ENCODE peak calls at places on chromosomes 11 and 22, in eight cellular contexts. H is MM.1S, I is ovary, G is hepatocyte, U is endodermal cell, P is HL-60, A is pancreas, Z is psoas muscle. L is an unnamed sample.

GRCh38 chr11:40689823-40690222 is 769.6 kb downstream of the LRRC4C start:
- DNase-seq in A (no peak), G (no peak), I (no peak), Z (no peak), U (no peak), H (no peak), P (no peak), L (no peak)

GRCh38 chr11:11813288-11813962 is 28.3 kb upstream of the USP47 start:
- DNase-seq in H (no peak), U (no peak), G (peak; percentile 82), A (no peak), I (no peak), P (no peak), Z (no peak), L (peak; percentile 81)

GRCh38 chr11:71080239-71081097 is 171.9 kb downstream of the SHANK2 start:
- DNase-seq in P (peak; percentile 62), I (no peak), Z (no peak), A (no peak), H (peak; percentile 65), G (peak; percentile 82), U (peak; percentile 93), L (peak; percentile 2)

GRCh38 chr11:112718483-112718882 is 242.7 kb upstream of the NCAM1 start:
- DNase-seq in H (no peak), U (no peak), P (no peak), I (no peak), Z (no peak), A (no peak), G (no peak), L (no peak)

GRCh38 chr22:49979587-49980264 is 19.2 kb downstream of the PIM3 start:
- DNase-seq in Z (peak; percentile 47), H (peak; percentile 70), U (peak; percentile 79), A (no peak), G (peak; percentile 29), I (no peak), P (no peak), L (no peak)

GRCh38 chr11:1165256-1166041 is 7.7 kb downstream of the MUC5AC start:
- DNase-seq in P (no peak), U (peak; percentile 38), A (peak; percentile 62), I (no peak), H (no peak), G (no peak), Z (peak; percentile 47), L (no peak)

GRCh38 chr11:118406599-118407166 is 5.3 kb downstream of the ATP5MG start:
- DNase-seq in P (no peak), A (no peak), Z (no peak), I (no peak), G (no peak), U (no peak), H (no peak), L (no peak)

GRCh38 chr11:16262645-16262955 is 93.7 kb downstream of the SOX6 start:
- DNase-seq in U (no peak), P (no peak), H (no peak), A (no peak), G (no peak), I (no peak), Z (no peak), L (no peak)

GRCh38 chr11:129317564-129317963 is 58.1 kb upstream of the BARX2 start:
- DNase-seq in A (no peak), G (peak; percentile 42), I (no peak), P (no peak), U (no peak), Z (no peak), H (no peak), L (no peak)

GRCh38 chr11:12724301-12725046 is 50.3 kb downstream of the TEAD1 start:
- DNase-seq in H (no peak), P (no peak), Z (peak; percentile 66), U (peak; percentile 93), G (peak; percentile 93), I (peak; percentile 91), A (no peak), L (peak; percentile 83)

GRCh38 chr11:45269678-45270077 is 16.5 kb downstream of the SYT13 start:
- DNase-seq in G (no peak), A (no peak), I (no peak), Z (no peak), H (no peak), U (no peak), P (no peak), L (no peak)

GRCh38 chr11:45265963-45266692 is 20.0 kb downstream of the SYT13 start:
- DNase-seq in G (no peak), H (no peak), I (no peak), Z (no peak), A (no peak), U (no peak), P (no peak), L (no peak)

GRCh38 chr11:45264839-45265515 is 21.2 kb downstream of the SYT13 start:
- DNase-seq in U (no peak), Z (no peak), H (no peak), I (no peak), A (no peak), P (no peak), G (peak; percentile 57), L (peak; percentile 39)

GRCh38 chr11:45267660-45268340 is 18.3 kb downstream of the SYT13 start:
- DNase-seq in Z (no peak), H (no peak), P (no peak), U (no peak), G (no peak), A (no peak), I (no peak), L (no peak)

GRCh38 chr11:45266693-45267451 is 19.3 kb downstream of the SYT13 start:
- DNase-seq in H (no peak), I (no peak), A (no peak), G (peak; percentile 45), Z (no peak), P (no peak), U (peak; percentile 88), L (no peak)
- TF ChIP-seq CTCF in H (peak; percentile 56), I (no peak), A (peak; percentile 13), G (peak; percentile 27), Z (no peak), P (no peak), U (peak; percentile 89), L (peak; percentile 10)

GRCh38 chr11:78419327-78419726 is 1.7 kb upstream of the GAB2 start:
- DNase-seq in A (no peak), G (peak; percentile 68), Z (peak; percentile 63), I (peak; percentile 81), P (peak; percentile 37), U (no peak), H (no peak), L (peak; percentile 96)

GRCh38 chr11:78418584-78419211 is 1.1 kb upstream of the GAB2 start:
- DNase-seq in Z (no peak), U (no peak), I (no peak), G (no peak), H (no peak), P (no peak), A (no peak), L (no peak)

GRCh38 chr11:78423241-78423640 is 5.6 kb upstream of the GAB2 start:
- DNase-seq in Z (no peak), G (no peak), U (no peak), H (no peak), A (no peak), P (no peak), I (no peak), L (no peak)

GRCh38 chr11:78420255-78420764 is 2.7 kb upstream of the GAB2 start:
- DNase-seq in P (no peak), Z (peak; percentile 72), I (peak; percentile 86), U (peak; percentile 78), G (peak; percentile 83), A (no peak), H (peak; percentile 43), L (peak; percentile 39)

DNA sequence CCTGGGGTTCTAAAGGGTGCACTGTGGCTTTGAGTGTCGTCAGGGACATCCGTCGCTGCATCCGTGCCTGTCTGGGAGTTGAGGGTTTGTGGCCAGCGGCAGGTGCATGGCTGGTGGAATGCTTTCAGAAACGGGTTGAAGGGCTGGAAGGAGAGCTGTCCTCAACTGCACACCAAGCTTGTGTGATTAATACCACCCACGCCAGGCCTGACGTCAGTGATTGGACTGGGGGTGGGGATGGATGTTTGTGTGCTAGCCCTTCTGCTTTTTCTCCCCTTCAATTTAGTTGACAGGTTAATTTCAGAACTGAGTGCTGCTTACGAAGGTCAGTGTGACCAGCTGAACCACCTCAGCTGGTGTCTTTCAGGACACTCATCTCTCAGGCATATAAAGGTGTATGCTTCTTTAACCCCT is 3.2 kb upstream of the GAB2 start:
- DNase-seq in Z (peak; percentile 58), P (no peak), U (no peak), I (peak; percentile 74), G (peak; percentile 47), A (peak; percentile 58), H (peak; percentile 65), L (no peak)
- H3K27ac ChIP-seq in Z (no peak overlapping the region), P (no peak overlapping the region), U (no peak overlapping the region), I (no peak overlapping the region), G (no peak overlapping the region), A (no peak overlapping the region), H (peak overlapping the region; percentile 87), L (peak overlapping the region; percentile 89)

GRCh38 chr22:39641660-39642059 is 71.1 kb downstream of the CACNA1I start:
- DNase-seq in U (no peak), P (no peak), A (no peak), G (no peak), H (no peak), Z (no peak), I (no peak), L (no peak)
- H3K27me3 ChIP-seq in U (no peaks in the 10 kb centered on the region), P (no peaks in the 10 kb centered on the region), A (no peaks in the 10 kb centered on the region), G (no peaks in the 10 kb centered on the region), H (peaks cover 44% of the 10 kb centered on the region), Z (no peaks in the 10 kb centered on the region), I (no peaks in the 10 kb centered on the region), L (peaks cover 33% of the 10 kb centered on the region)

GRCh38 chr22:22345781-22346180 is 101.2 kb downstream of the VPREB1 start:
- DNase-seq in I (no peak), A (no peak), Z (no peak), H (no peak), G (no peak), U (no peak), P (no peak), L (no peak)

GRCh38 chr22:22348815-22349454 is 104.3 kb downstream of the VPREB1 start:
- DNase-seq in I (no peak), Z (no peak), P (no peak), G (no peak), U (no peak), H (no peak), A (no peak), L (no peak)

GRCh38 chr22:22346401-22347107 is 102.0 kb downstream of the VPREB1 start:
- DNase-seq in G (no peak), A (no peak), H (no peak), I (no peak), U (no peak), Z (no peak), P (no peak), L (no peak)

GRCh38 chr22:22349455-22349836 is 104.9 kb downstream of the VPREB1 start:
- DNase-seq in P (no peak), I (no peak), A (no peak), Z (no peak), G (no peak), U (peak; percentile 70), H (no peak), L (no peak)

DNA sequence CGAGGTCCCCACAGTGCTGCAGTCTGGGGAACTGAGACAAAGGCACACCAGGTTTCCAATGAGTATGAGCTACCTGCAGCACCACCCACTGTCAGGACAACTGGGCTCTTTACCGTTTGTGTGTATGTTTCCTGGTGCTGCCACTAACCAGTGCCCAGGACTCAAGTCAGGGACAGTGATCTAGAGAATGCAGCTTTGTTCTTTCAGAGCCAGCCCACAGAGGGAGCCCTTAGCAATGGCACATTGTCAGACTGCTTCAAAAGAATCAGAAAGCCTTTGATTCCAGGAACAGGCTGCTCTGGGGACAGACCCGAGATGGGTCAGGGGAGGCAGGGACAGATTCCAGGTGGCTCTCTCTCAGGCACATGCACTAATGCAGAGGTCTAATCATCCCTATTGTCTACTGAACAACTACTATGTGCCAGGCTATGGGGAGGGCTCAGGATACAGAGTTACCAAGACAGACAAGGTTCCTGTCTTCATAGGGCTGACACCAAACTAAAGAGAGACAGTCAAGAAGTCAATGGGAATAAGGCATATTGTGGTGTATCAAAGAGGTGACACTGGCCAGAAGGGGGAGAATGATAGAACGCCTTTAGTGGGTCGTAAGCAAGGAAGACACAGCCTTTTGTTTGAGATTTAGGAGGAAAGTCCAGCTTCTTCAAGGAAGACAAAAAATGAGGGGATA is 103.7 kb downstream of the VPREB1 start:
- DNase-seq in H (peak; percentile 46), A (no peak), U (peak; percentile 88), Z (no peak), I (no peak), P (no peak), G (peak; percentile 23), L (no peak)
- TF ChIP-seq CTCF in H (peak; percentile 47), A (no peak), U (peak; percentile 69), Z (no peak), I (no peak), P (no peak), G (peak; percentile 27), L (no peak)

L was measured in AG04450.